ENCODE peak calls at places on chromosomes 6 and 20, in five cellular contexts. One of them, this sample, is unnamed. For H3K4me1, the result is how much of the 10 kb centered on the place peaks cover.

GRCh38 chr6:152642578-152643375 is 5.6 kb upstream of the SYNE1 start:
- DNase-seq in left ventricle myocardium inferior: peak
- DNase-seq in ovary: peak
- DNase-seq in tibial artery: peak
- DNase-seq in mammary epithelial cell: peak
- DNase-seq in this sample: no peak

GRCh38 chr20:1807394-1807793 is 87.8 kb upstream of the SIRPA start:
- DNase-seq in left ventricle myocardium inferior: no peak
- DNase-seq in ovary: no peak
- DNase-seq in tibial artery: no peak
- DNase-seq in mammary epithelial cell: no peak
- DNase-seq in this sample: no peak

GRCh38 chr20:35116258-35116657 is 23.7 kb upstream of the TRPC4AP start:
- DNase-seq in left ventricle myocardium inferior: no peak
- DNase-seq in ovary: no peak
- DNase-seq in tibial artery: no peak
- DNase-seq in mammary epithelial cell: no peak
- DNase-seq in this sample: no peak

GRCh38 chr6:26607434-26608230 is 10.9 kb downstream of the ABT1 start:
- DNase-seq in left ventricle myocardium inferior: no peak
- DNase-seq in ovary: no peak
- DNase-seq in tibial artery: no peak
- DNase-seq in mammary epithelial cell: peak
- DNase-seq in this sample: peak

GRCh38 chr20:41213150-41213820 is 75.9 kb downstream of the PLCG1 start:
- DNase-seq in left ventricle myocardium inferior: peak
- DNase-seq in ovary: no peak
- DNase-seq in tibial artery: no peak
- DNase-seq in mammary epithelial cell: peak
- DNase-seq in this sample: no peak

GRCh38 chr6:34236423-34237315 is at the start of gene HMGA1:
- DNase-seq in left ventricle myocardium inferior: peak
- DNase-seq in ovary: peak
- DNase-seq in tibial artery: peak
- DNase-seq in mammary epithelial cell: peak
- DNase-seq in this sample: peak

GRCh38 chr6:23365732-23366131 is 760.3 kb upstream of the NRSN1 start:
- DNase-seq in left ventricle myocardium inferior: no peak
- DNase-seq in ovary: no peak
- DNase-seq in tibial artery: no peak
- DNase-seq in mammary epithelial cell: no peak
- DNase-seq in this sample: no peak

GRCh38 chr20:8646026-8646425 is 422.9 kb upstream of the PLCB4 start:
- DNase-seq in left ventricle myocardium inferior: no peak
- DNase-seq in ovary: no peak
- DNase-seq in tibial artery: no peak
- DNase-seq in mammary epithelial cell: peak
- DNase-seq in this sample: no peak

GRCh38 chr6:108651287-108651686 is 90.6 kb downstream of the FOXO3 start:
- DNase-seq in left ventricle myocardium inferior: no peak
- DNase-seq in ovary: no peak
- DNase-seq in tibial artery: no peak
- DNase-seq in mammary epithelial cell: no peak
- DNase-seq in this sample: no peak

GRCh38 chr6:33877982-33878381 is 74.2 kb upstream of the MLN start:
- DNase-seq in left ventricle myocardium inferior: no peak
- DNase-seq in ovary: no peak
- DNase-seq in tibial artery: no peak
- DNase-seq in mammary epithelial cell: no peak
- DNase-seq in this sample: no peak

GRCh38 chr6:113971786-113972185 is 838 bp upstream of the HDAC2 start:
- DNase-seq in left ventricle myocardium inferior: no peak
- DNase-seq in ovary: no peak
- DNase-seq in tibial artery: no peak
- DNase-seq in mammary epithelial cell: peak
- DNase-seq in this sample: no peak

GRCh38 chr20:19288061-19288460 is 75.6 kb downstream of the SLC24A3 start:
- DNase-seq in left ventricle myocardium inferior: no peak
- DNase-seq in ovary: no peak
- DNase-seq in tibial artery: no peak
- DNase-seq in mammary epithelial cell: no peak
- DNase-seq in this sample: no peak

GRCh38 chr20:48631114-48632016 is 196.4 kb downstream of the PREX1 start:
- DNase-seq in left ventricle myocardium inferior: no peak
- DNase-seq in ovary: no peak
- DNase-seq in tibial artery: no peak
- DNase-seq in mammary epithelial cell: no peak
- DNase-seq in this sample: no peak

GRCh38 chr20:4490595-4491280 is 231.0 kb upstream of the PRND start:
- DNase-seq in left ventricle myocardium inferior: no peak
- DNase-seq in ovary: no peak
- DNase-seq in tibial artery: no peak
- DNase-seq in mammary epithelial cell: peak
- DNase-seq in this sample: no peak

GRCh38 chr6:78570044-78570443 is 297.3 kb upstream of the IRAK1BP1 start:
- DNase-seq in left ventricle myocardium inferior: no peak
- DNase-seq in ovary: no peak
- DNase-seq in tibial artery: no peak
- DNase-seq in mammary epithelial cell: no peak
- DNase-seq in this sample: no peak

DNA sequence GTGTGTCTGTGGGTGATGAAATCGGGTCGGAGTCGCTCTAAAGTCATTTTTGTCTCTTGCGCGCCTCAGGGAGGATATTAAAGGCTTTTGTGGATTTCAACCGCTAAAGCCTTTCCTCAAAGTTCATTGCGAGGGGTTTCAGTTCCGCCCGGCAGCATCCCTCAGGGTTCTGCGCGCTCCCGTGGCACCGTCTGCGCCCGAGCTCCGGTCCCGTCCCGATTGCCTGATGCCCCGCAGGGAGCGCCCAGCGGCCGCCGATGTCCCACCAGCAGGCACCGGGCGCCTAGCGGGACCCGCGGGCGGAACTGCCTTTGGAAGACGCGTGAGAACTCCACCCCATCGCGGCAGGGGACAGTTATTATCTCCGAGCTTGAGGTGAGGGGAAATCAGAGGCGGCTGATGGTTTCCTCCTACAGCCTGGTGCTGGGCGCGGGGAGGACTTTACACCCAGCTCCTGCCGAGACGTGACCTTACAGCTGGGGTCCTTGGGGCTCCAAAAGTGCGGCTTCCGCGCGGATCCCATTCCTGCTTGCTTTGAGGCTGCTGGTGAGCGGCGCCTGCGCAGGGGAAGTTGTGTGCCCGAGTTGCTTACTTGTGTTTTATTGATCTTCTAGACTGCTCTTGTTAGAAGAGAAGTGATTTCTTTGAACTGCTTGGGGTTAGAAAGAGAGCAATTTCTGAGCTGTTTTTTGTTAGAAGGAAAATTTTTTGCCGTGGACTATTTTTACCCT is 27.1 kb downstream of the ULBP1 start:
- DNase-seq in left ventricle myocardium inferior: no peak
- DNase-seq in ovary: no peak
- DNase-seq in tibial artery: peak
- DNase-seq in mammary epithelial cell: no peak
- DNase-seq in this sample: no peak
- TF ChIP-seq CTCF in left ventricle myocardium inferior: no peak
- TF ChIP-seq CTCF in ovary: no peak
- TF ChIP-seq CTCF in tibial artery: no peak
- TF ChIP-seq CTCF in mammary epithelial cell: no peak
- TF ChIP-seq CTCF in this sample: no peak

DNA sequence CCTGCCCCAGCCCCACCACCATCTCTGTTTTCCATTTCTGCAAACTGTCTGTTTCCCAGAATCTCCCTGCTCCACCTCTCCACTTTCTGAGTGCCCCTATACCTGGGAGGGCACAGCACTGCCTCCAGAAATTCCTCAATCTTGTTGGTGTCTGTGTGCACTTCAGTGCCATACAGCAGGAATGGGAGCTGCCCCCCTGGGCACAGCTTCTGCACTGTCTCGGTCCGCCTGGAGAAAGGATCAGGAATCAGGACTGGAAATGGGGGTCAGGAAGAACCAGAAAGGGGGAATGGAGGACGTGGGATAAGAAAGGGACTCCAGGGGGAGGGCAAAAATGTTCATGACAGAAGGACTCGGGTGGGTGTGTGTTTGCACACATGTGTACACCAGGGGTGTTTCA is 2.6 kb downstream of the CLIC1 start:
- DNase-seq in left ventricle myocardium inferior: no peak
- DNase-seq in ovary: no peak
- DNase-seq in tibial artery: no peak
- DNase-seq in mammary epithelial cell: no peak
- DNase-seq in this sample: no peak
- H3K4me1 ChIP-seq in left ventricle myocardium inferior: half or more
- H3K4me1 ChIP-seq in ovary: under half
- H3K4me1 ChIP-seq in tibial artery: under half
- H3K4me1 ChIP-seq in mammary epithelial cell: under half
- H3K4me1 ChIP-seq in this sample: half or more

DNA sequence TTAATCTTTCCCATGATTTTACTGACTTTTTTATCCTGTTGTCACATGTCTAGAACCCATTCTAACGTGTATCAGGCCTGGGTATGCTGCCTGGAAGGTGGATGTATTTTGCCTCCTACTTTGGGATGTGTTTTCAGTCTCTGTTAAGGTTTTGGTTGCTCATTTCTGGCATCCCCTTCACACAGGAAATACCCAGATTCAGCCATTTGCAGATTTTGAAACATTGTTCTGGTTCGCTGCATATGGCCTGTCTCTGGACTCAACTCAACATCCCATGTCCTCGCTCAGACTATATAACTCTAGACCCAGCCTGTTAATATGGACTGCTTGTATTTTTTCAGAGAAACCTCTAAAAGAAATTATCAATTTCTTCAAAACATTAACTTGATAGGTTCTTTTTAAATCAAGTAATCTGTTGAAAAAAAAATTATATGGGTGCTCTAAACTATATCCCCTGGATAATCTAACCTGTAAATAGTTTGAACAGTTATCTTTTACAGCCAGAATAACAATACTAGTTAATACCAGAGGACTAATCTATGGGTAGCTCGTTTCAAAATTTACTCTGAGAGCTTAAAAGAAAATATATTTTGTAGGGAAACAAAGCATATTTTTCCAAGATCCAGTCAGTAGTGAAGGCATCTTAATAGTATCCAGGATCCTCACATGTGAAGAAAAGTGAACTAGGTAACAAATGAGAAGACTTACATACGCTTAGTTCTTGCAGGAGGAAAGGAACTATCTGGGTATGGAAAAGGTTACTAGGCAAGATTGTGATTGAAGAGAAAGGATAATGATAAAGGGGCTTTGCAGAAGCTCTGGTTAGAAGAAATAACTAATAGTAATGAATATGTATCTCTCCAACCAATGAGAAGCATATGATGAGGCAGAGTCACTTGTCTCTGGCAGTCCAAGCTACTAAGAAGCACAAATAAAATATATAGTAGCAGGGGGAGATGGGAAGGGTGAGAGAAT is 23.4 kb upstream of the HLA-DQB1 start:
- DNase-seq in left ventricle myocardium inferior: no peak
- DNase-seq in ovary: no peak
- DNase-seq in tibial artery: no peak
- DNase-seq in mammary epithelial cell: no peak
- DNase-seq in this sample: peak
- TF ChIP-seq CTCF in left ventricle myocardium inferior: no peak
- TF ChIP-seq CTCF in ovary: no peak
- TF ChIP-seq CTCF in tibial artery: no peak
- TF ChIP-seq CTCF in mammary epithelial cell: no peak
- TF ChIP-seq CTCF in this sample: no peak

DNA sequence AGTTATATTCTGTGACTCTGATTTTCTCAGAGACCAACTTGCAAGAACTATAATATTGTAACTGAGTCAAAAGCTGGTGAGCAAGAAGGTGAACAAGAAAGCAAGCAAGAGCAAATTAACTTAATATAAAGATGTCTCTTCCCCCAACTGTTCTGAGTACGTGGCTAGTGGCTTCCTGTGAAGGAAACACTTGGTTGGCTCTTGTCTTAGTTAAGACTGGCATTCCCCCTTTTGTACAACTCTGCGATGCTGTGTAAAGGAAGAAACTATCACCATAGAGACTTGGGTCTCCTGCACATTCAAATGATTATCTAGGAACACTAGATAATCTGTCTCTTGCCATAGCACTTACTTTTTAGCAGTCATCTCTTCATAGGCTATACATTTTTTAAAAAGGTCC is 47.3 kb upstream of the TNFAIP3 start:
- DNase-seq in left ventricle myocardium inferior: no peak
- DNase-seq in ovary: no peak
- DNase-seq in tibial artery: no peak
- DNase-seq in mammary epithelial cell: no peak
- DNase-seq in this sample: no peak
- H3K4me1 ChIP-seq in left ventricle myocardium inferior: under half
- H3K4me1 ChIP-seq in ovary: under half
- H3K4me1 ChIP-seq in tibial artery: under half
- H3K4me1 ChIP-seq in mammary epithelial cell: under half
- H3K4me1 ChIP-seq in this sample: under half

GRCh38 chr6:138404666-138405337 is 779 bp downstream of the HEBP2 start:
- DNase-seq in left ventricle myocardium inferior: peak
- DNase-seq in ovary: peak
- DNase-seq in tibial artery: peak
- DNase-seq in mammary epithelial cell: peak
- DNase-seq in this sample: peak

GRCh38 chr6:138403801-138404665 is at the start of gene HEBP2:
- DNase-seq in left ventricle myocardium inferior: peak
- DNase-seq in ovary: peak
- DNase-seq in tibial artery: peak
- DNase-seq in mammary epithelial cell: peak
- DNase-seq in this sample: peak

GRCh38 chr6:138405816-138406403 is 1.9 kb downstream of the HEBP2 start:
- DNase-seq in left ventricle myocardium inferior: no peak
- DNase-seq in ovary: no peak
- DNase-seq in tibial artery: no peak
- DNase-seq in mammary epithelial cell: no peak
- DNase-seq in this sample: no peak

GRCh38 chr6:138403324-138403800 is 661 bp upstream of the HEBP2 start:
- DNase-seq in left ventricle myocardium inferior: peak
- DNase-seq in ovary: peak
- DNase-seq in tibial artery: peak
- DNase-seq in mammary epithelial cell: no peak
- DNase-seq in this sample: peak

DNA sequence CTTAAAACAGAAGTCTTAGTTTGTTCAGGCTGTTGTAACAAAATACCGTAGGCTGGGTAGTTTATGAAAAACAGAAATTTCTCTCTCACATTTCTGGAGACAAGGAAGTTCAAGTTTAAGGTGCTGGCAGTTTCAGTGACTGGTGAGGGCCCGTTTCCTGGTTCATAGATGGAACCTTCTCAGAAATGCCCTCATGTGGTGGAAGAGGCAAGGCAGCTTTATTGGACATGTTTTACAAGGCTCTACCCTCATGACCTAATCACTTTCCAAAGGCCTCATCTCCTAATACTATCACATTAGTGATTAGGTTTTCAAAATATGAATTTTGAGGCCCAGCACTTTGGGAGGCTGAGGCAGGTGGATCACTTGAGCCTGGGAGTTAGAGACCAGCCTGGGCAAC is 2.4 kb downstream of the HEBP2 start:
- DNase-seq in left ventricle myocardium inferior: no peak
- DNase-seq in ovary: no peak
- DNase-seq in tibial artery: no peak
- DNase-seq in mammary epithelial cell: no peak
- DNase-seq in this sample: no peak
- TF ChIP-seq CTCF in left ventricle myocardium inferior: no peak
- TF ChIP-seq CTCF in ovary: no peak
- TF ChIP-seq CTCF in tibial artery: no peak
- TF ChIP-seq CTCF in mammary epithelial cell: peak
- TF ChIP-seq CTCF in this sample: no peak

This sample was measured in upper lobe of left lung.